ENCODE peak calls at places on chromosomes 13 and 19, in eight cellular contexts. W, Z, Q, C, O, F, B and R are unnamed samples.

GRCh38 chr13:114089751-114090400 is 42.5 kb downstream of the RASA3 start:
- DNase-seq in F (no peak), Z (no peak), O (no peak), Q (peak), W (no peak), B (no peak), C (no peak), R (no peak)

GRCh38 chr19:8038815-8039214 is 13.7 kb upstream of the CCL25 start:
- DNase-seq in B (no peak), Q (no peak), F (no peak), Z (no peak), C (no peak), O (no peak), W (no peak), R (no peak)

GRCh38 chr19:3397266-3398022 is 31.1 kb downstream of the NFIC start:
- DNase-seq in Q (no peak), C (no peak), Z (no peak), B (no peak), F (peak), W (no peak), O (no peak), R (no peak)

GRCh38 chr19:18526316-18526715 is 4.4 kb upstream of the ELL start:
- DNase-seq in O (no peak), Q (no peak), W (no peak), F (no peak), C (no peak), Z (peak), B (no peak), R (no peak)

GRCh38 chr19:6113616-6114188 is 3.4 kb upstream of the RFX2 start:
- DNase-seq in W (no peak), F (no peak), O (no peak), Z (no peak), B (no peak), Q (no peak), C (no peak), R (no peak)

GRCh38 chr19:5631511-5632240 is 8.8 kb downstream of the SAFB start:
- DNase-seq in O (no peak), W (no peak), F (no peak), Q (no peak), B (no peak), C (peak), Z (no peak), R (no peak)

GRCh38 chr19:35585844-35586243 is at the start of gene PMIS2:
- DNase-seq in F (no peak), W (no peak), Q (peak), Z (peak), O (no peak), B (peak), C (no peak), R (no peak)

GRCh38 chr13:109146912-109147624 is 517.7 kb downstream of the MYO16 start:
- DNase-seq in B (no peak), F (no peak), Z (peak), O (no peak), W (no peak), Q (no peak), C (peak), R (peak)

GRCh38 chr13:36193151-36193855 is 21.1 kb downstream of the SOHLH2 start:
- DNase-seq in O (no peak), B (no peak), W (no peak), Q (no peak), F (no peak), Z (peak), C (peak), R (no peak)

GRCh38 chr13:19818223-19818842 is 35.6 kb upstream of the PSPC1 start:
- DNase-seq in C (no peak), Z (peak), O (no peak), B (no peak), W (no peak), F (peak), Q (peak), R (no peak)

GRCh38 chr19:10862561-10863106 is 8.7 kb upstream of the CARM1 start:
- DNase-seq in W (no peak), C (no peak), Z (no peak), B (no peak), O (no peak), Q (no peak), F (no peak), R (no peak)